ENCODE peak calls at places on chromosomes 7 and 10, in five cellular contexts. J is body of pancreas, N is substantia nigra, U is choroid plexus epithelial cell, T is GOT3. S is an unnamed sample.

GRCh38 chr7:64509583-64509982 is 53.3 kb downstream of the ZNF680 start:
- DNase-seq in J (no peak), U (no peak), N (no peak), T (no peak), S (no peak)

GRCh38 chr10:28147706-28148105 is 148.8 kb upstream of the ODAD2 start:
- DNase-seq in N (no peak), J (no peak), T (no peak), U (no peak), S (no peak)

GRCh38 chr10:119537953-119538630 is 4.4 kb downstream of the RGS10 start:
- DNase-seq in J (no peak), N (no peak), T (no peak), U (no peak), S (no peak)

GRCh38 chr7:36278767-36279171 is 110.9 kb upstream of the ANLN start:
- DNase-seq in U (peak; percentile 81), N (no peak), J (no peak), T (no peak), S (peak; percentile 61)

GRCh38 chr7:54349259-54349658 is 192.9 kb upstream of the VSTM2A start:
- DNase-seq in J (no peak), T (no peak), U (peak; percentile 1), N (no peak), S (no peak)

GRCh38 chr7:67406941-67407340 is 410.3 kb downstream of the TYW1 start:
- DNase-seq in J (no peak), N (no peak), T (no peak), U (no peak), S (peak; percentile 23)

GRCh38 chr10:61779950-61780659 is 117.4 kb downstream of the CABCOCO1 start:
- DNase-seq in U (peak; percentile 94), N (no peak), T (no peak), J (no peak), S (peak; percentile 57)

GRCh38 chr10:60963441-60964256 is 19.7 kb upstream of the RHOBTB1 start:
- DNase-seq in J (no peak), T (no peak), U (peak; percentile 81), N (no peak), S (peak; percentile 23)

GRCh38 chr7:90749774-90750173 is 153.7 kb downstream of the CDK14 start:
- DNase-seq in N (no peak), U (peak; percentile 64), T (no peak), J (no peak), S (peak; percentile 75)

GRCh38 chr7:117086788-117087187 is 133.5 kb downstream of the ST7 start:
- DNase-seq in U (peak; percentile 59), J (no peak), T (no peak), N (no peak), S (no peak)